ENCODE peak calls at places on chromosomes 1 and 21, in five cellular contexts. X is mesendoderm, E is body of pancreas, M is MM.1S, J is Peyer's patch. A is an unnamed sample. For H3K4me1, the result is how much of the 10 kb centered on the place peaks cover.

GRCh38 chr1:12244078-12244477 is 14.2 kb downstream of the VPS13D start:
- DNase-seq in X (peak), J (no peak), E (no peak), M (no peak), A (no peak)

GRCh38 chr1:46342084-46342656 is 1.6 kb downstream of the NSUN4 start:
- DNase-seq in J (no peak), X (peak), E (no peak), M (peak), A (peak)

GRCh38 chr21:29194342-29194741 is 63.9 kb downstream of the MAP3K7CL start:
- DNase-seq in X (no peak), E (no peak), J (no peak), M (no peak), A (no peak)

GRCh38 chr1:60668584-60668983 is 413.8 kb upstream of the NFIA start:
- DNase-seq in E (peak), X (no peak), J (no peak), M (no peak), A (no peak)

GRCh38 chr1:56803561-56804156 is 15.5 kb downstream of the FYB2 start:
- DNase-seq in M (peak), X (peak), E (peak), J (no peak), A (peak)

GRCh38 chr1:94269921-94270320 is 32.5 kb upstream of the ARHGAP29 start:
- DNase-seq in X (no peak), J (no peak), E (no peak), M (no peak), A (no peak)

GRCh38 chr1:15916417-15916816 is 59.5 kb downstream of the ZBTB17 start:
- DNase-seq in E (no peak), M (no peak), J (no peak), X (no peak), A (no peak)

GRCh38 chr1:33433509-33434362 is 2.8 kb upstream of the PHC2 start:
- DNase-seq in X (peak), J (no peak), E (peak), M (no peak), A (no peak)

GRCh38 chr1:107972781-107973180 is 7.8 kb upstream of the VAV3 start:
- DNase-seq in E (no peak), J (no peak), M (no peak), X (no peak), A (no peak)

GRCh38 chr1:88509369-88509768 is 174.7 kb upstream of the PKN2 start:
- DNase-seq in M (no peak), X (no peak), E (no peak), J (no peak), A (no peak)

GRCh38 chr1:229296541-229296941 is 25.6 kb downstream of the RAB4A start:
- DNase-seq in E (no peak), J (no peak), X (peak), M (no peak), A (no peak)

GRCh38 chr1:207850621-207851407 is 60.1 kb downstream of the CD34 start:
- DNase-seq in X (no peak), E (no peak), J (no peak), M (no peak), A (no peak)
- H3K4me1 ChIP-seq in X (under half), E (under half), J (under half), M (under half), A (under half)

DNA sequence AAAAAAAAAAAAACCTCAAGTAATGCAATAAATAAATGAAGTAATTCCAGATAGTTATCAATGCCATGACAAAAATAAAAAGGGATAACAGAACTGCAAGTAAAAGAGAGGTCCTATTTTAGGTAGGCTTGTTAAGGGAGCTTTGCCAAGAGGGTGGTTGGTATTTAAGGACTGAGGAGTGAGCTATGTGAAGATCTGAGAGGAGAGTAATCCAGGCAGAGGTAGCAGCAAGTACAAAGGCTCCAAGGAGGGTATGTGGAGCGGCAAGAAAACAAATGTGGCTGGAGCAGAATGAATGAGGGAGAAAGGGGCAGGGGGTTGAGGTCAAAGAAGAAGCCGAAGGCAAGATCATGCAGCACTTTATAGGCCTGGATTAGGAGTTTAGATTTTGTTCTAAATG is 59.9 kb upstream of the CDC42BPA start:
- DNase-seq in J (no peak), M (no peak), E (no peak), X (no peak), A (no peak)
- H3K4me3 ChIP-seq in J (no peak), M (no peak), E (no peak), X (no peak), A (no peak)

GRCh38 chr1:17686258-17686657 is 68.9 kb upstream of the ACTL8 start:
- DNase-seq in M (no peak), X (no peak), J (no peak), E (peak), A (no peak)

GRCh38 chr1:17683551-17683950 is 71.6 kb upstream of the ACTL8 start:
- DNase-seq in M (no peak), X (no peak), E (no peak), J (no peak), A (no peak)

GRCh38 chr1:17688217-17688810 is 66.8 kb upstream of the ACTL8 start:
- DNase-seq in J (no peak), E (no peak), M (no peak), X (no peak), A (no peak)

GRCh38 chr1:17684810-17685209 is 70.3 kb upstream of the ACTL8 start:
- DNase-seq in X (peak), E (no peak), M (no peak), J (no peak), A (no peak)

DNA sequence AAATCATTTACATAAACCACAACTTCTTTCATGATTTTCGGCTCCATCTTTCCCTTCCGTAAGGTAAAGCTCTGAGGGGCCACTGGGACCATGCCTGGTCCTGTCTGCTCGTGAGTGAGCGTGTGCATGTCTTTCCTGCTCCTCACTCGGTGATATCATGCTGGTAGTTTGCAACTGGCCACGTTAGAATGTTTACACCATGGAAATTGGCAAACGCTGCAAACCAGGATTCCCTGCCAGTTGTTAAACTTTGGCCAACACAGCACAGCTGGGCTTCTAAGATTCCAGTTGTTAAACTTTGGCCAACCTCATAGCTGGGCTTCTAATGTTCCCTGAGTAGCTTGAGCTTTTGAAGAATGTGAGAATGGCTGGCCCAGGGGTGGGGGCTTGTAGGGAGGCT is 68.0 kb upstream of the ACTL8 start:
- DNase-seq in E (no peak), M (no peak), X (no peak), J (no peak), A (no peak)
- H3K4me1 ChIP-seq in E (under half), M (under half), X (under half), J (under half), A (under half)

DNA sequence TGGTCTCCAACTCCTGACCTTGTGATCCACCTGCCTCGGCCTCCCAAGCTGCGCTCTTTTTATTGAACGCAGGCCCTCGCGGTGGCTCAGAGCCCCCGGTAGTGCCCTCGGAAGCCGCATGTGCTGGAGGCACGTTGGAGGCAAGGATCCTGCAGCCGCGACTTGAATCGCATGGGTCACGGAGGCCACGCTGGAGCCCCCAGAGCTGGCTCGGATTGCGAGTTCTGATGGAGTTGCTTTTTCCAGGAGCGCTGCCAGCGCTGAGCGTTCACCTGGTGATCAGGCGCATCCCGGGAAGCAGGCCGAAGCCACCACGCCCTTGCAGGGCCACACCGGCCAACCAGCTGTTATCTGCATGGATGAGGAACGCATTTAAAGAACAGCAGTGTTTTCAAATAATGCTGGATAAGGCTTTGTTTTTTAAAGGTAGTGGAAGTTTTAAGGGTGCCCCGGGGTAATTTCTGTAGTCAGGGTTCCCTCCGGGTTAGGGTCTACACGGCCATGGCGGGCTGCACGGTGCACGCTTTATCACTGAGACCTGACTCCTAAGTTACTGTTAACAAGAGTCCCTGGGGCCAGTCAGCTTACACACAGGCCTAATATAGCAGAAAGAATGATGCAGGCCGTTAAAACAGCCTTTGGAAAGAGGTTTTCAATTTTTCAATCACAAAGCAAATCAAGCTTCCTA is 6.2 kb downstream of the S100B start:
- DNase-seq in J (no peak), M (no peak), E (no peak), X (no peak), A (no peak)
- H3K4me3 ChIP-seq in J (no peak), M (no peak), E (no peak), X (no peak), A (no peak)

DNA sequence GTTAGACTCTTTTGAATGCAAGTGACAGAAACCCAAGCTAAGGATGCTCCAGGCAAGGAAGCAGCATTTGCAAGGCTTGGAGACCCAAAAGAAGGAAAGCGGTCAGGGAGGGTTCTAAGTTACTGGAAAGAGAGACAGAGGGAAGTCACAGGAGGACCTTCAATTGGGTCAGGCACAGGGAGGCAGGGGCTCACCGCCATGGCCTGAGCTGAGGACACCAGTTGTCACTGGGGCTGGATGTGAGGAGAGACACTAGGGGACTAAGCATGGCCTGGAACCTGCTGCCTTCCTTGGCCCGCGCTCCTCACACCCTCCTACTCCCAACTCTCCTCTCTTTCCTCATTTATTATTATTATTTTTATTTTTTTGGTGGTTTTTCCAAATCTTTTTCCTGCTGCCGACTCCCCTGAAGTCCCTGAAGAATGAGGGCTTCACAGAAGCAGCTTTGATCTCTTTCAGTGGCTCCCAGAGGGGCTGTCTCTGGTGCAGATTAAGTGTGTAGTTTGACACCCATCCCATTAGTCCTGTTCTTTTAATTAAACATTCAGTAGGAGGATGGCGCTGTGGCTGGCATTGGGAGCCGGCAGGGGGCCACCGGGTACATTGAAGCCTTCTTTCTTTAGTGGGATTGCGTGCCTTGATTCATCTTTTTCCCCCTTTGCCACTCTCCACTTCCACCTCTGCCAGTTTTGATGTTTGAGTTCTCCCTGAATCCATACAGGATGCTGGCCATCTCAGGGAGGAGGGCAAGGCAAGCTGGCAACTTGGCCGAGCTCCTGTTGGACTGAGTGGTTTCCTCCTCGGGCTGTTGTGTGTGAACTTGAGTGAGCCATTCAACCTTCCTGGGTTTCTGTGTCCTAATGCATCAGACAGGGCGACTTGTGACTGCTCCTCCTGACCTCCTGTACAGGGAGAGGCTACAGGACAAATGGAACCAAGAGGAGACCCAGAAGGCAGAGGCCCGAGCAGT is 59.3 kb downstream of the MDM4 start:
- DNase-seq in J (no peak), E (no peak), M (no peak), X (no peak), A (no peak)
- H3K4me1 ChIP-seq in J (under half), E (under half), M (under half), X (under half), A (under half)

GRCh38 chr1:39959651-39960333 is 4.8 kb downstream of the MFSD2A start:
- DNase-seq in M (no peak), E (no peak), J (no peak), X (no peak), A (no peak)
- H3K4me3 ChIP-seq in M (peak), E (no peak), J (peak), X (no peak), A (no peak)